ENCODE peak calls at places on chromosomes 7 and 10, in five cellular contexts. Y is OCI-LY7, R is PC-9, V is right atrium auricular region, N is A549. T is an unnamed sample. For H3K4me1, the result is how much of the 10 kb centered on the place peaks cover.

GRCh38 chr7:94656925-94657731 is 1.2 kb upstream of the SGCE start:
- DNase-seq in Y (peak), R (peak), V (no peak), N (peak), T (peak)

GRCh38 chr10:75589895-75590654 is 158.7 kb downstream of the LRMDA start:
- DNase-seq in Y (no peak), R (no peak), V (no peak), N (no peak), T (no peak)

GRCh38 chr7:14805105-14805719 is 97.3 kb downstream of the DGKB start:
- DNase-seq in Y (no peak), R (no peak), V (no peak), N (no peak), T (no peak)

GRCh38 chr7:94332571-94332970 is 62.1 kb upstream of the COL1A2 start:
- DNase-seq in Y (no peak), R (no peak), V (no peak), N (peak), T (no peak)

GRCh38 chr7:130371059-130371458 is 9.2 kb upstream of the CPA1 start:
- DNase-seq in Y (no peak), R (no peak), V (peak), N (no peak), T (no peak)

GRCh38 chr7:23349484-23350157 is 50.5 kb downstream of the MALSU1 start:
- DNase-seq in Y (no peak), R (no peak), V (no peak), N (no peak), T (no peak)

GRCh38 chr10:97072851-97073665 is 112.7 kb downstream of the SLIT1 start:
- DNase-seq in Y (peak), R (peak), V (peak), N (peak), T (peak)

GRCh38 chr7:150784120-150784736 is 15.9 kb downstream of the TMEM176B start:
- DNase-seq in Y (no peak), R (no peak), V (peak), N (peak), T (peak)

GRCh38 chr7:120554960-120555571 is 282.1 kb downstream of the KCND2 start:
- DNase-seq in Y (peak), R (peak), V (no peak), N (peak), T (peak)

GRCh38 chr10:126387041-126387908 is 1.0 kb downstream of the ADAM12 start:
- DNase-seq in Y (no peak), R (peak), V (peak), N (peak), T (peak)

GRCh38 chr10:58384095-58384494 is 1.1 kb upstream of the TFAM start:
- DNase-seq in Y (peak), R (no peak), V (no peak), N (no peak), T (no peak)

GRCh38 chr7:93902777-93903423 is 3.5 kb upstream of the GNGT1 start:
- DNase-seq in Y (peak), R (no peak), V (no peak), N (peak), T (no peak)

GRCh38 chr10:103879409-103879808 is 24.0 kb upstream of the SH3PXD2A start:
- DNase-seq in Y (no peak), R (no peak), V (no peak), N (no peak), T (no peak)

GRCh38 chr7:120170849-120171248 is 102.1 kb upstream of the KCND2 start:
- DNase-seq in Y (no peak), R (no peak), V (no peak), N (no peak), T (no peak)

GRCh38 chr10:22714524-22715289 is at the start of gene PIP4K2A:
- DNase-seq in Y (peak), R (peak), V (no peak), N (peak), T (peak)

GRCh38 chr7:73681031-73681430 is 2.2 kb downstream of the DNAJC30 start:
- DNase-seq in Y (no peak), R (no peak), V (no peak), N (no peak), T (no peak)

GRCh38 chr10:6194291-6194690 is 8.4 kb upstream of the PFKFB3 start:
- DNase-seq in Y (no peak), R (no peak), V (no peak), N (no peak), T (no peak)

GRCh38 chr7:131471605-131472004 is 84.8 kb downstream of the PODXL start:
- DNase-seq in Y (no peak), R (no peak), V (no peak), N (no peak), T (no peak)

GRCh38 chr7:127359011-127359410 is 33.5 kb downstream of the ZNF800 start:
- DNase-seq in Y (no peak), R (no peak), V (no peak), N (no peak), T (no peak)

GRCh38 chr7:149245244-149245643 is 5.8 kb downstream of the ZNF212 start:
- DNase-seq in Y (no peak), R (no peak), V (no peak), N (no peak), T (no peak)

GRCh38 chr10:120511165-120511564 is 54.1 kb downstream of the PLPP4 start:
- DNase-seq in Y (no peak), R (no peak), V (no peak), N (no peak), T (no peak)

GRCh38 chr7:32164341-32164996 is 94.3 kb upstream of the PDE1C start:
- DNase-seq in Y (no peak), R (no peak), V (no peak), N (peak), T (peak)

GRCh38 chr7:33716581-33717477 is 188.5 kb upstream of the BMPER start:
- DNase-seq in Y (peak), R (no peak), V (no peak), N (peak), T (peak)

GRCh38 chr10:69222157-69223027 is 2.3 kb downstream of the HKDC1 start:
- DNase-seq in Y (peak), R (peak), V (no peak), N (peak), T (peak)

GRCh38 chr10:43647576-43647975 is 1.1 kb downstream of the ZNF32 start:
- DNase-seq in Y (no peak), R (no peak), V (no peak), N (no peak), T (no peak)

GRCh38 chr10:86900955-86901354 is 56.5 kb downstream of the MMRN2 start:
- DNase-seq in Y (no peak), R (no peak), V (peak), N (no peak), T (no peak)

GRCh38 chr7:45052011-45052410 is 36.8 kb downstream of the NACAD start:
- DNase-seq in Y (no peak), R (no peak), V (no peak), N (no peak), T (no peak)

GRCh38 chr7:76054129-76055120 is 6.5 kb downstream of the MDH2 start:
- DNase-seq in Y (no peak), R (peak), V (no peak), N (peak), T (peak)

GRCh38 chr10:124060148-124060720 is 33.2 kb downstream of the CHST15 start:
- DNase-seq in Y (no peak), R (no peak), V (no peak), N (no peak), T (no peak)

GRCh38 chr10:86857097-86857825 is 100.2 kb downstream of the MMRN2 start:
- DNase-seq in Y (no peak), R (no peak), V (no peak), N (no peak), T (no peak)

GRCh38 chr10:4057725-4058513 is 272.9 kb upstream of the KLF6 start:
- DNase-seq in Y (no peak), R (no peak), V (no peak), N (no peak), T (no peak)

GRCh38 chr10:18625906-18626305 is 25.5 kb downstream of the NSUN6 start:
- DNase-seq in Y (no peak), R (no peak), V (no peak), N (no peak), T (no peak)

GRCh38 chr7:27031289-27032172 is 64.3 kb downstream of the HOXA1 start:
- DNase-seq in Y (peak), R (no peak), V (no peak), N (no peak), T (no peak)

GRCh38 chr10:124348801-124349200 is 69.9 kb downstream of the OAT start:
- DNase-seq in Y (no peak), R (no peak), V (no peak), N (no peak), T (no peak)

GRCh38 chr10:52703898-52704297 is 68.7 kb downstream of the MBL2 start:
- DNase-seq in Y (no peak), R (no peak), V (no peak), N (no peak), T (no peak)

GRCh38 chr7:128804472-128804871 is 12.7 kb downstream of the CCDC136 start:
- DNase-seq in Y (no peak), R (no peak), V (no peak), N (no peak), T (no peak)

DNA sequence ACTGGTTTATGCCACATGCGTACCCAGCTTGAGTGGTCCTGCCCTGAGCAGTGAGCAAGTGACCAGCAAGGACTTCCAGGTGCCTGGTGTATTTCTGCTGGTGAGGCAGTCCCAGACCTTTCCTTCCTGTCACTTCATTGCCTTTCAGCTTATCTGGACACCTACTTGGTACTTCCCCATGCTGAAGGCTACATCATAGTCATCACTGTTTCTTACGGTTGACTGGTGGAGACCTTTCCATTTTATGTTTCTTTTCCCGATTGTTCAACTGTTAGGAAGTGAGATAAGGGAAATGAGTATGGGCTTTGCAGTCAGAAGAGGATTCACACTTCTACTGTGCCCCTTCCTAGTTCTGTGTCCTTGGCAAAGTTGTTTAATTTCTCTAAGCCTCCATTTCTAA is 358.5 kb downstream of the GFRA1 start:
- DNase-seq in Y (no peak), R (no peak), V (no peak), N (no peak), T (no peak)
- H3K4me1 ChIP-seq in Y (under half), R (under half), V (under half), N (under half), T (under half)

GRCh38 chr7:116527521-116527920 is 2.7 kb downstream of the CAV1 start:
- DNase-seq in Y (no peak), R (no peak), V (no peak), N (no peak), T (no peak)
- H3K4me1 ChIP-seq in Y (under half), R (half or more), V (under half), N (half or more), T (under half)

GRCh38 chr7:123472327-123472726 is 62.1 kb downstream of the IQUB start:
- DNase-seq in Y (no peak), R (no peak), V (no peak), N (no peak), T (no peak)
- H3K4me1 ChIP-seq in Y (under half), R (under half), V (under half), N (under half), T (under half)

GRCh38 chr10:73954737-73955136 is 43.2 kb upstream of the VCL start:
- DNase-seq in Y (no peak), R (no peak), V (no peak), N (no peak), T (no peak)
- H3K4me1 ChIP-seq in Y (under half), R (under half), V (under half), N (under half), T (under half)

DNA sequence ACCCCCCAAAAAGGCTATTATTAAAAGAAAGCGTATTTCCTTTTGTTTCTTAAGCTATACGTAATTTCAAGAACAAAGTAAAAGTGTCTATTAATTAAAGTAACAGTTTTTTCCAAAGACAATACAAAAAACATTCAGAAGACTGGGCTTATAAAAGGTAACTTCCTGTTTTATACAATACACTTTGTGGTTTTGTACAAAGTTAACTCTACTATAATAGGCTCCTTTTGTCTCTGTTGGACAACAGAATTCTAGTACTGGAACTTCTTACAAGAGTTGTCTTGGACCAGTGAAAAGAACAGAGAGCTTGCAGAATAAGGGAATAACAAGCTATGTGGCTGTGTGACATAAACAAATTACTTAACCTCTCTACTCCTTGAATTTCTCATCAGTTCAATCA is 21.5 kb downstream of the SFMBT2 start:
- DNase-seq in Y (peak), R (no peak), V (no peak), N (no peak), T (no peak)
- H3K4me1 ChIP-seq in Y (under half), R (under half), V (under half), N (under half), T (under half)

GRCh38 chr10:29637537-29637936 is 2.8 kb upstream of the SVIL start:
- DNase-seq in Y (no peak), R (no peak), V (no peak), N (no peak), T (no peak)

GRCh38 chr10:29635711-29636144 is 957 bp upstream of the SVIL start:
- DNase-seq in Y (no peak), R (no peak), V (no peak), N (peak), T (peak)

GRCh38 chr10:29634105-29634504 is 666 bp downstream of the SVIL start:
- DNase-seq in Y (no peak), R (no peak), V (no peak), N (no peak), T (no peak)

GRCh38 chr10:29634764-29635625 is at the start of gene SVIL:
- DNase-seq in Y (no peak), R (no peak), V (peak), N (no peak), T (peak)

DNA sequence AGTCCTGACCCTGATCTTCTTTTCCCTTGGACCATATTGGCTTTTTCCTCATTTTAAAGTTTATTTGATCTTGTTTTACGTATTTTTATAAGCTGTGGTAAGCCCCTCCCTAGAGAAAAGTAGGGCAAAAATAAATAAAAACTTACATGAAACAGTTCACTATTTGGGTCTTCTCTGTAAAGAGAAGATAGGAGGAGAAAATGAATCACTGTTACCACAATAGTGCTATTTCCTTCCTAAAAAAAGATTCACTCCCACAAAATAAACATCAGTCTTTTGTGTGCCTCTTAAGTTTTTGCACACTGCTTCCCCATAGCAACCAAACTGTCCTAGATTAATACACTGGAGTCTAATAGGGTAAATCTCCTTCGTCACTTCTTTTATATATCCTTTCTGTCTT is 1.4 kb upstream of the SVIL start:
- DNase-seq in Y (no peak), R (no peak), V (no peak), N (peak), T (no peak)
- H3K4me1 ChIP-seq in Y (under half), R (half or more), V (under half), N (under half), T (under half)

DNA sequence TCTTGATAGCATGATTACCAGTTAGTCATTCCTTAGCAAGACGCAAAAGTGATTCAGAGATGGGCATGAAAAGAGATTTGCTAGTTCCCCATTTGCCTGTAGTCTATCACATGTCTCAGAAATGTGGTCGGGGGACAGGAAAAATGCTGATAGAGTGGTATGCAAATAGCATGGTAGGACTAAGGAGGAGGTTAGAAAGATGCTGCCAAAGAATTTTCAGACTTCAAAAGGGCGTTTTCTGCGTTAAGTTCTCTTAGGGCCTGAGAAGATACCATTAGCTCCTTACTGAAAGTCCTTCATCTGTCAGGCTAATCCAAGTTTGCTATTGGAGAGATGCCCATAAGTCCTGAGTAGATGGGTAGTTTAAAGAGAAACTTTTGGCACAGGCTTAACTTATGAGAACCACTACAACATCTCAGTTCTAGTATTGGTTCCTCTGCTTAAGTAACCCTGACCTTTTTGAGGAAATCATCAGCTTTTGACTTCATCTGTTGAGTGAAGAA is 2.7 kb downstream of the CALD1 start:
- DNase-seq in Y (no peak), R (no peak), V (no peak), N (no peak), T (no peak)
- H3K4me1 ChIP-seq in Y (under half), R (under half), V (under half), N (under half), T (under half)

DNA sequence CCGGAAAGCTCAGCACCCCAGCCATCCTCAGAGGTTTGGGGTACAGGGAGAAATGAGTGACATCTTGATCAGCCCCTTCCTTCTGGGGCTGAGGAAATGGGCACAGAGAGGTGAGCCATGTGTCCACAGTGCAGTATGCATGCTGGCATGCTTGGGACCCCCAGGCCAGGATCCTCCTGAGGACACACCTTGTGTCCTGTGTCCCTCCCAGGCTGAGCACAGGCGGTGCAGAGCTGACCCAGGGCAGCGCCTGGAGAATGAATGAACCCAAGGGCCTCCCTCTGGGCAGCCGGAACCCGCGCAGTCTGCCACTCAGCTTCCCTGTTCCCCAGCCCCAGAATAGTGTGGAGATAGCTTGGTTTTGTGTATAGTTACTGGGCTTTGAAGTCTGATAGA is 118.8 kb downstream of the ZMIZ1 start:
- DNase-seq in Y (no peak), R (no peak), V (no peak), N (no peak), T (no peak)
- H3K4me1 ChIP-seq in Y (under half), R (half or more), V (under half), N (half or more), T (half or more)

GRCh38 chr10:71765176-71765906 is 8.0 kb downstream of the VSIR start:
- DNase-seq in Y (no peak), R (peak), V (no peak), N (peak), T (no peak)

GRCh38 chr10:71769279-71769823 is 4.0 kb downstream of the VSIR start:
- DNase-seq in Y (no peak), R (no peak), V (no peak), N (no peak), T (no peak)

GRCh38 chr10:71765907-71766716 is 7.2 kb downstream of the VSIR start:
- DNase-seq in Y (no peak), R (peak), V (no peak), N (no peak), T (no peak)

GRCh38 chr10:71767420-71768035 is 5.8 kb downstream of the VSIR start:
- DNase-seq in Y (no peak), R (peak), V (peak), N (peak), T (peak)

GRCh38 chr10:71766717-71767419 is 6.5 kb downstream of the VSIR start:
- DNase-seq in Y (no peak), R (peak), V (peak), N (peak), T (peak)
- H3K4me1 ChIP-seq in Y (under half), R (half or more), V (under half), N (half or more), T (half or more)

GRCh38 chr10:82072124-82072523 is 197.1 kb downstream of the NRG3 start:
- DNase-seq in Y (no peak), R (no peak), V (no peak), N (no peak), T (no peak)
- H3K4me1 ChIP-seq in Y (under half), R (under half), V (under half), N (under half), T (under half)

T was measured in Caco-2.